ENCODE peak calls at places on chromosome 17, in five cellular contexts. V is stimulated activated naive CD8-positive, alpha-beta T cell treated with anti-CD3 and anti-CD28 coated beads, Interleukin-15, amount 100 ng/mL, for 72 hours; X is left lung; Y is natural killer cell; Z is lower lobe of right lung. I is an unnamed sample.

GRCh38 chr17:73400915-73401545 is 89.2 kb upstream of the CDC42EP4 start:
- ATAC-seq in X (no peak), V (no peak), Y (no peak), Z (no peak), I (no peak)

GRCh38 chr17:57088298-57088697 is 3.3 kb downstream of the AKAP1 start:
- ATAC-seq in Y (no peak), V (no peak), X (no peak), Z (no peak), I (no peak)

GRCh38 chr17:46727572-46728348 is 90.7 kb downstream of the WNT3 start:
- ATAC-seq in Y (no peak), V (no peak), X (peak; percentile 44), Z (no peak), I (no peak)

GRCh38 chr17:42984486-42984885 is 4.1 kb downstream of the RUNDC1 start:
- ATAC-seq in V (no peak), Y (no peak), X (no peak), Z (no peak), I (no peak)

GRCh38 chr17:82737981-82738877 is 2.8 kb downstream of the FN3K start:
- ATAC-seq in V (peak; percentile 11), Y (no peak), Z (peak; percentile 80), X (peak; percentile 62), I (no peak)

GRCh38 chr17:35094902-35095301 is 24.8 kb downstream of the RAD51D start:
- ATAC-seq in Y (no peak), Z (no peak), X (peak; percentile 57), V (no peak), I (peak; percentile 61)

GRCh38 chr17:8921147-8921546 is 44.4 kb downstream of the PIK3R5 start:
- ATAC-seq in X (no peak), Z (no peak), Y (no peak), V (peak; percentile 71), I (peak; percentile 65)

GRCh38 chr17:35214631-35215273 is 20.6 kb upstream of the SLC35G3 start:
- ATAC-seq in Z (peak; percentile 43), Y (peak; percentile 48), V (peak; percentile 76), X (peak; percentile 18), I (peak; percentile 80)

GRCh38 chr17:42180411-42180921 is 476 bp downstream of the KCNH4 start:
- ATAC-seq in Y (no peak), Z (no peak), V (no peak), X (no peak), I (no peak)

GRCh38 chr17:40958086-40958953 is 8.4 kb downstream of the KRT39 start:
- ATAC-seq in Y (no peak), X (peak; percentile 73), Z (peak; percentile 70), V (no peak), I (no peak)

GRCh38 chr17:70521821-70522256 is 352.5 kb downstream of the KCNJ2 start:
- ATAC-seq in V (no peak), X (peak; percentile 68), Z (peak; percentile 76), Y (no peak), I (no peak)

GRCh38 chr17:9284884-9285283 is 263.6 kb downstream of the NTN1 start:
- ATAC-seq in Z (no peak), Y (no peak), X (no peak), V (no peak), I (no peak)

GRCh38 chr17:80877095-80877828 is 114.4 kb upstream of the CHMP6 start:
- ATAC-seq in Z (no peak), V (peak; percentile 97), Y (peak; percentile 50), X (no peak), I (peak; percentile 90)

GRCh38 chr17:75549246-75550138 is 24.0 kb downstream of the LLGL2 start:
- ATAC-seq in X (peak; percentile 94), Z (peak; percentile 96), Y (no peak), V (no peak), I (no peak)

GRCh38 chr17:21679256-21680146 is 12.8 kb upstream of the KCNJ18 start:
- ATAC-seq in Z (no peak), Y (no peak), X (no peak), V (no peak), I (no peak)

GRCh38 chr17:68684860-68685493 is 83.8 kb upstream of the FAM20A start:
- ATAC-seq in Y (no peak), V (no peak), X (peak; percentile 57), Z (no peak), I (no peak)

GRCh38 chr17:43360376-43360738 is 38.4 kb upstream of the ARL4D start:
- ATAC-seq in Y (no peak), V (peak; percentile 78), X (peak; percentile 32), Z (peak; percentile 40), I (peak; percentile 76)

GRCh38 chr17:74893936-74894671 is 671 bp upstream of the FADS6 start:
- ATAC-seq in Y (no peak), X (no peak), V (peak; percentile 27), Z (no peak), I (no peak)

GRCh38 chr17:57810740-57811632 is 38.9 kb downstream of the MRPS23 start:
- ATAC-seq in Y (no peak), V (no peak), Z (peak; percentile 32), X (peak; percentile 35), I (no peak)

GRCh38 chr17:64692187-64692586 is 30.1 kb upstream of the SMURF2 start:
- ATAC-seq in Z (no peak), V (no peak), Y (no peak), X (no peak), I (no peak)

GRCh38 chr17:17001076-17001777 is 29.3 kb upstream of the TNFRSF13B start:
- ATAC-seq in Z (peak; percentile 3), X (no peak), V (peak; percentile 2), Y (no peak), I (no peak)